ENCODE peak calls at places on chromosomes 12 and 14, in ten cellular contexts. One of them, this sample, is unnamed.

GRCh38 chr12:19833775-19834501 is 394.6 kb downstream of the AEBP2 start:
- DNase-seq in endothelial cell of umbilical vein: no peak
- DNase-seq in SHP77: no peak
- DNase-seq in AG10803: peak
- DNase-seq in HTR-8/SVneo: no peak
- DNase-seq in NCI-H69: no peak
- DNase-seq in posterior vena cava: no peak
- DNase-seq in HT1080: peak
- DNase-seq in ACHN: no peak
- DNase-seq in PC-3: peak
- DNase-seq in this sample: no peak

GRCh38 chr14:63901434-63902085 is 48.8 kb downstream of the SYNE2 start:
- DNase-seq in endothelial cell of umbilical vein: no peak
- DNase-seq in SHP77: no peak
- DNase-seq in AG10803: peak
- DNase-seq in HTR-8/SVneo: no peak
- DNase-seq in NCI-H69: no peak
- DNase-seq in posterior vena cava: no peak
- DNase-seq in HT1080: peak
- DNase-seq in ACHN: no peak
- DNase-seq in PC-3: no peak
- DNase-seq in this sample: no peak

GRCh38 chr14:21133896-21134295 is 22.0 kb downstream of the OR5AU1 start:
- DNase-seq in endothelial cell of umbilical vein: no peak
- DNase-seq in SHP77: no peak
- DNase-seq in AG10803: no peak
- DNase-seq in HTR-8/SVneo: no peak
- DNase-seq in NCI-H69: no peak
- DNase-seq in posterior vena cava: no peak
- DNase-seq in HT1080: no peak
- DNase-seq in ACHN: no peak
- DNase-seq in PC-3: no peak
- DNase-seq in this sample: no peak

GRCh38 chr12:25377475-25378179 is 126.9 kb upstream of the KRAS start:
- DNase-seq in endothelial cell of umbilical vein: no peak
- DNase-seq in SHP77: no peak
- DNase-seq in AG10803: peak
- DNase-seq in HTR-8/SVneo: no peak
- DNase-seq in NCI-H69: no peak
- DNase-seq in posterior vena cava: no peak
- DNase-seq in HT1080: peak
- DNase-seq in ACHN: no peak
- DNase-seq in PC-3: peak
- DNase-seq in this sample: no peak

GRCh38 chr14:24327303-24327702 is 7.6 kb downstream of the ADCY4 start:
- DNase-seq in endothelial cell of umbilical vein: no peak
- DNase-seq in SHP77: no peak
- DNase-seq in AG10803: no peak
- DNase-seq in HTR-8/SVneo: no peak
- DNase-seq in NCI-H69: no peak
- DNase-seq in posterior vena cava: no peak
- DNase-seq in HT1080: no peak
- DNase-seq in ACHN: no peak
- DNase-seq in PC-3: no peak
- DNase-seq in this sample: no peak

GRCh38 chr12:106767954-106768501 is 6.5 kb upstream of the RIC8B start:
- DNase-seq in endothelial cell of umbilical vein: no peak
- DNase-seq in SHP77: no peak
- DNase-seq in AG10803: peak
- DNase-seq in HTR-8/SVneo: peak
- DNase-seq in NCI-H69: peak
- DNase-seq in posterior vena cava: no peak
- DNase-seq in HT1080: peak
- DNase-seq in ACHN: peak
- DNase-seq in PC-3: no peak
- DNase-seq in this sample: no peak

GRCh38 chr14:104548802-104549535 is 30.6 kb upstream of the C14orf180 start:
- DNase-seq in endothelial cell of umbilical vein: no peak
- DNase-seq in SHP77: no peak
- DNase-seq in AG10803: no peak
- DNase-seq in HTR-8/SVneo: no peak
- DNase-seq in NCI-H69: peak
- DNase-seq in posterior vena cava: peak
- DNase-seq in HT1080: no peak
- DNase-seq in ACHN: no peak
- DNase-seq in PC-3: no peak
- DNase-seq in this sample: peak

GRCh38 chr12:55688716-55689655 is 18.7 kb downstream of the ITGA7 start:
- DNase-seq in endothelial cell of umbilical vein: no peak
- DNase-seq in SHP77: no peak
- DNase-seq in AG10803: no peak
- DNase-seq in HTR-8/SVneo: no peak
- DNase-seq in NCI-H69: no peak
- DNase-seq in posterior vena cava: peak
- DNase-seq in HT1080: no peak
- DNase-seq in ACHN: no peak
- DNase-seq in PC-3: no peak
- DNase-seq in this sample: peak

GRCh38 chr12:1811281-1811947 is 9.0 kb upstream of the LRTM2 start:
- DNase-seq in endothelial cell of umbilical vein: peak
- DNase-seq in SHP77: no peak
- DNase-seq in AG10803: no peak
- DNase-seq in HTR-8/SVneo: peak
- DNase-seq in NCI-H69: no peak
- DNase-seq in posterior vena cava: no peak
- DNase-seq in HT1080: peak
- DNase-seq in ACHN: no peak
- DNase-seq in PC-3: no peak
- DNase-seq in this sample: peak

GRCh38 chr14:89339579-89339978 is 77.5 kb downstream of the FOXN3 start:
- DNase-seq in endothelial cell of umbilical vein: no peak
- DNase-seq in SHP77: no peak
- DNase-seq in AG10803: no peak
- DNase-seq in HTR-8/SVneo: no peak
- DNase-seq in NCI-H69: no peak
- DNase-seq in posterior vena cava: no peak
- DNase-seq in HT1080: no peak
- DNase-seq in ACHN: no peak
- DNase-seq in PC-3: no peak
- DNase-seq in this sample: no peak

GRCh38 chr12:132807295-132808222 is 21.1 kb downstream of the GOLGA3 start:
- DNase-seq in endothelial cell of umbilical vein: no peak
- DNase-seq in SHP77: no peak
- DNase-seq in AG10803: no peak
- DNase-seq in HTR-8/SVneo: no peak
- DNase-seq in NCI-H69: no peak
- DNase-seq in posterior vena cava: no peak
- DNase-seq in HT1080: no peak
- DNase-seq in ACHN: peak
- DNase-seq in PC-3: no peak
- DNase-seq in this sample: no peak

GRCh38 chr12:114672817-114673168 is 11.2 kb downstream of the TBX3 start:
- DNase-seq in endothelial cell of umbilical vein: no peak
- DNase-seq in SHP77: no peak
- DNase-seq in AG10803: no peak
- DNase-seq in HTR-8/SVneo: no peak
- DNase-seq in NCI-H69: no peak
- DNase-seq in posterior vena cava: no peak
- DNase-seq in HT1080: no peak
- DNase-seq in ACHN: no peak
- DNase-seq in PC-3: peak
- DNase-seq in this sample: no peak

GRCh38 chr12:104354868-104355570 is 51.5 kb downstream of the EID3 start:
- DNase-seq in endothelial cell of umbilical vein: no peak
- DNase-seq in SHP77: no peak
- DNase-seq in AG10803: no peak
- DNase-seq in HTR-8/SVneo: no peak
- DNase-seq in NCI-H69: no peak
- DNase-seq in posterior vena cava: no peak
- DNase-seq in HT1080: no peak
- DNase-seq in ACHN: no peak
- DNase-seq in PC-3: no peak
- DNase-seq in this sample: no peak

GRCh38 chr14:60353410-60353809 is 104.4 kb downstream of the PPM1A start:
- DNase-seq in endothelial cell of umbilical vein: no peak
- DNase-seq in SHP77: no peak
- DNase-seq in AG10803: no peak
- DNase-seq in HTR-8/SVneo: no peak
- DNase-seq in NCI-H69: peak
- DNase-seq in posterior vena cava: no peak
- DNase-seq in HT1080: no peak
- DNase-seq in ACHN: no peak
- DNase-seq in PC-3: no peak
- DNase-seq in this sample: no peak

GRCh38 chr14:93974833-93975232 is 1.5 kb downstream of the ASB2 start:
- DNase-seq in endothelial cell of umbilical vein: no peak
- DNase-seq in SHP77: no peak
- DNase-seq in AG10803: no peak
- DNase-seq in HTR-8/SVneo: no peak
- DNase-seq in NCI-H69: peak
- DNase-seq in posterior vena cava: no peak
- DNase-seq in HT1080: no peak
- DNase-seq in ACHN: no peak
- DNase-seq in PC-3: no peak
- DNase-seq in this sample: no peak

GRCh38 chr14:103731481-103731880 is 15.9 kb downstream of the ZFYVE21 start:
- DNase-seq in endothelial cell of umbilical vein: no peak
- DNase-seq in SHP77: no peak
- DNase-seq in AG10803: no peak
- DNase-seq in HTR-8/SVneo: no peak
- DNase-seq in NCI-H69: no peak
- DNase-seq in posterior vena cava: no peak
- DNase-seq in HT1080: no peak
- DNase-seq in ACHN: no peak
- DNase-seq in PC-3: no peak
- DNase-seq in this sample: peak

GRCh38 chr12:50772470-50772869 is 8.6 kb downstream of the ATF1 start:
- DNase-seq in endothelial cell of umbilical vein: no peak
- DNase-seq in SHP77: no peak
- DNase-seq in AG10803: no peak
- DNase-seq in HTR-8/SVneo: no peak
- DNase-seq in NCI-H69: no peak
- DNase-seq in posterior vena cava: no peak
- DNase-seq in HT1080: no peak
- DNase-seq in ACHN: no peak
- DNase-seq in PC-3: no peak
- DNase-seq in this sample: no peak

GRCh38 chr12:89286506-89286905 is 65.8 kb downstream of the DUSP6 start:
- DNase-seq in endothelial cell of umbilical vein: no peak
- DNase-seq in SHP77: no peak
- DNase-seq in AG10803: no peak
- DNase-seq in HTR-8/SVneo: no peak
- DNase-seq in NCI-H69: no peak
- DNase-seq in posterior vena cava: no peak
- DNase-seq in HT1080: no peak
- DNase-seq in ACHN: no peak
- DNase-seq in PC-3: no peak
- DNase-seq in this sample: no peak

GRCh38 chr12:112932485-112933151 is 5.7 kb upstream of the OAS3 start:
- DNase-seq in endothelial cell of umbilical vein: no peak
- DNase-seq in SHP77: no peak
- DNase-seq in AG10803: no peak
- DNase-seq in HTR-8/SVneo: no peak
- DNase-seq in NCI-H69: peak
- DNase-seq in posterior vena cava: no peak
- DNase-seq in HT1080: no peak
- DNase-seq in ACHN: no peak
- DNase-seq in PC-3: peak
- DNase-seq in this sample: no peak

GRCh38 chr14:101619484-101619883 is 58.2 kb downstream of the DIO3 start:
- DNase-seq in endothelial cell of umbilical vein: no peak
- DNase-seq in SHP77: no peak
- DNase-seq in AG10803: no peak
- DNase-seq in HTR-8/SVneo: no peak
- DNase-seq in NCI-H69: no peak
- DNase-seq in posterior vena cava: no peak
- DNase-seq in HT1080: no peak
- DNase-seq in ACHN: no peak
- DNase-seq in PC-3: no peak
- DNase-seq in this sample: no peak

GRCh38 chr12:123388218-123388947 is 4.5 kb downstream of the KMT5A start:
- DNase-seq in endothelial cell of umbilical vein: peak
- DNase-seq in SHP77: peak
- DNase-seq in AG10803: peak
- DNase-seq in HTR-8/SVneo: peak
- DNase-seq in NCI-H69: peak
- DNase-seq in posterior vena cava: peak
- DNase-seq in HT1080: peak
- DNase-seq in ACHN: peak
- DNase-seq in PC-3: peak
- DNase-seq in this sample: peak

This sample was measured in kidney.